ENCODE peak calls at places on chromosome 17, in eight cellular contexts. D is body of pancreas, I is cardiac fibroblast, T is foreskin fibroblast, L is AG10803, N is pancreas, B is astrocyte, H is K562. X is an unnamed sample.

GRCh38 chr17:74458835-74459234 is 7.6 kb upstream of the CD300A start:
- DNase-seq in D (no peak), I (no peak), T (no peak), L (no peak), N (no peak), B (no peak), H (no peak), X (no peak)

GRCh38 chr17:83183150-83183820 is 103.9 kb downstream of the METRNL start:
- DNase-seq in D (peak; percentile 1), I (no peak), T (no peak), L (no peak), N (no peak), B (no peak), H (no peak), X (no peak)

GRCh38 chr17:3964203-3965122 is at the start of gene ATP2A3:
- DNase-seq in D (no peak), I (no peak), T (peak; percentile 37), L (no peak), N (peak; percentile 58), B (no peak), H (peak; percentile 86), X (no peak)

GRCh38 chr17:20706752-20707372 is 127.3 kb downstream of the CDRT15L2 start:
- DNase-seq in D (no peak), I (no peak), T (no peak), L (no peak), N (no peak), B (no peak), H (no peak), X (no peak)

GRCh38 chr17:74117087-74117486 is 86.4 kb upstream of the RPL38 start:
- DNase-seq in D (no peak), I (no peak), T (no peak), L (no peak), N (no peak), B (no peak), H (no peak), X (no peak)

GRCh38 chr17:58120195-58120822 is 27.9 kb upstream of the OR4D1 start:
- DNase-seq in D (peak; percentile 56), I (peak; percentile 68), T (peak; percentile 83), L (peak; percentile 55), N (no peak), B (peak; percentile 44), H (peak; percentile 49), X (peak; percentile 30)

GRCh38 chr17:65265276-65265675 is 128.1 kb downstream of the RGS9 start:
- DNase-seq in D (no peak), I (no peak), T (no peak), L (no peak), N (no peak), B (no peak), H (no peak), X (no peak)

GRCh38 chr17:21286771-21287702 is 2.5 kb downstream of the MAP2K3 start:
- DNase-seq in D (peak; percentile 70), I (no peak), T (no peak), L (no peak), N (peak; percentile 68), B (no peak), H (no peak), X (no peak)

GRCh38 chr17:1391577-1391976 is 8.4 kb downstream of the YWHAE start:
- DNase-seq in D (no peak), I (no peak), T (no peak), L (no peak), N (no peak), B (no peak), H (no peak), X (no peak)

GRCh38 chr17:34254146-34254545 is 939 bp upstream of the CCL2 start:
- DNase-seq in D (no peak), I (peak; percentile 91), T (peak; percentile 76), L (peak; percentile 96), N (no peak), B (peak; percentile 96), H (no peak), X (no peak)

GRCh38 chr17:7972131-7972785 is 30.2 kb upstream of the GUCY2D start:
- DNase-seq in D (no peak), I (peak; percentile 19), T (peak; percentile 36), L (no peak), N (no peak), B (no peak), H (no peak), X (no peak)

GRCh38 chr17:80997471-80998387 is 6.1 kb downstream of the CHMP6 start:
- DNase-seq in D (no peak), I (no peak), T (no peak), L (no peak), N (no peak), B (peak; percentile 55), H (peak; percentile 13), X (no peak)

GRCh38 chr17:79833744-79834574 is 5.3 kb downstream of the CBX4 start:
- DNase-seq in D (no peak), I (no peak), T (no peak), L (no peak), N (peak; percentile 67), B (no peak), H (peak; percentile 47), X (no peak)

GRCh38 chr17:79633154-79633553 is 22.3 kb upstream of the RBFOX3 start:
- DNase-seq in D (no peak), I (no peak), T (no peak), L (no peak), N (peak; percentile 6), B (no peak), H (no peak), X (no peak)

GRCh38 chr17:40495140-40495539 is 6.3 kb downstream of the TNS4 start:
- DNase-seq in D (no peak), I (no peak), T (no peak), L (no peak), N (no peak), B (no peak), H (no peak), X (no peak)

GRCh38 chr17:51091635-51092034 is 29.0 kb downstream of the SPAG9 start:
- DNase-seq in D (no peak), I (no peak), T (no peak), L (no peak), N (no peak), B (no peak), H (no peak), X (no peak)

GRCh38 chr17:60971515-60972369 is 294.1 kb downstream of the BCAS3 start:
- DNase-seq in D (peak; percentile 32), I (peak; percentile 66), T (peak; percentile 87), L (peak; percentile 48), N (no peak), B (peak; percentile 39), H (peak; percentile 22), X (peak; percentile 12)

GRCh38 chr17:70608957-70609356 is 439.6 kb downstream of the KCNJ2 start:
- DNase-seq in D (no peak), I (no peak), T (no peak), L (no peak), N (no peak), B (no peak), H (no peak), X (no peak)

GRCh38 chr17:37100231-37100630 is 151.5 kb downstream of the AATF start:
- DNase-seq in D (no peak), I (no peak), T (no peak), L (peak; percentile 25), N (no peak), B (peak; percentile 25), H (no peak), X (no peak)

DNA sequence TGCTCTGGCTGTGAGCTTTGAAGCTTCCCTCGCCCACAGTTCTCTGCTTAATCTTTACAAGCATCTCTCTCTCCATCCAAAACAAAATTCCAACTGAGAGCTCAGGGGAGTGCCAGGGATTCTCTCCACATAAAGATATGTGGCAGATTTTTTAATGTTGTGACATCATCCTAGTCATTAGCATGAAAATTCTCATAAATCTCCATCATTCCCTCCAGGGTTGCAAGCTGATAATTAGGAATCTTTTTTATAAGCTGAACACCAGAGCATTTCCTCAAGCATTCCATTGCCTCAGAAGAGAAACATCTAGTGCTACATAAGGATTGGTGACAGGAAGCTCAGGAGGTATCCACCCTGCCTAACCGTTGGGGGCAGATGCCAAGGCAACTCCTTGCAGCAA is 82.4 kb upstream of the DNAH9 start:
- DNase-seq in D (no peak), I (no peak), T (no peak), L (no peak), N (no peak), B (no peak), H (no peak), X (no peak)
- TF ChIP-seq CTCF in D (no peak), I (no peak), T (no peak), L (no peak), N (no peak), B (no peak), H (no peak), X (no peak)

DNA sequence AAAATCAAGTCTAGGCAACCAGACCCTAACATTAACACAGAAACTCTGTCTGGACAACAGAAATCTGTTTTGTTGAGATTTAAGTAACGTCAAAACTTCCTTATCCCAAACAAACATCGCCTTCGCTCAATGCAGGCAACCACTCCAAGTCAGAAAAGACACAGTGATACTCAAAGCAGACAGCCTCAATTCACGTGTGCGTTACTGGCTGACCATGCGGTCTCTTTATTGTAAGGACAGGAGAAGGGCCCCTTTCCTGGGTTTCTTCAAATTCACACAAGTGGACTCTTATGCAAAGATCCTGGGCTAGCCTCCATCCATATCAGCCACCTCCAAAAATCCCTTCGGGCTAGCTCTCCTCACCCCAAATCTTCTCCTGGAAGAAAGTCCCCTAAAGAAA is 467.7 kb downstream of the SOX9 start:
- DNase-seq in D (no peak), I (no peak), T (no peak), L (no peak), N (no peak), B (no peak), H (no peak), X (no peak)
- H3K4me3 ChIP-seq in D (no peak overlapping the region), I (no peak overlapping the region), T (no peak overlapping the region), L (no peak overlapping the region), N (no peak overlapping the region), B (peak overlapping the region; percentile 48), H (no peak overlapping the region), X (no peak overlapping the region)

GRCh38 chr17:76353599-76354316 is at the start of gene PRPSAP1:
- DNase-seq in D (peak; percentile 91), I (peak; percentile 95), T (peak; percentile 97), L (peak; percentile 90), N (peak; percentile 90), B (peak; percentile 83), H (peak; percentile 87), X (no peak)
- TF ChIP-seq CTCF in D (no peak), I (peak; percentile 56), T (peak; percentile 58), L (peak; percentile 48), N (peak; percentile 34), B (no peak), H (no peak), X (peak; percentile 54)

GRCh38 chr17:44757045-44757917 is 1.5 kb upstream of the ADAM11 start:
- DNase-seq in D (no peak), I (no peak), T (no peak), L (no peak), N (no peak), B (no peak), H (no peak), X (no peak)

GRCh38 chr17:44759096-44759915 is 518 bp downstream of the ADAM11 start:
- DNase-seq in D (no peak), I (no peak), T (peak; percentile 24), L (no peak), N (no peak), B (no peak), H (peak; percentile 39), X (no peak)

GRCh38 chr17:44757918-44758413 is 822 bp upstream of the ADAM11 start:
- DNase-seq in D (no peak), I (no peak), T (no peak), L (no peak), N (no peak), B (no peak), H (no peak), X (no peak)

GRCh38 chr17:44759916-44760243 is 1.1 kb downstream of the ADAM11 start:
- DNase-seq in D (no peak), I (no peak), T (no peak), L (no peak), N (no peak), B (no peak), H (no peak), X (no peak)

GRCh38 chr17:44758414-44759095 is at the start of gene ADAM11:
- DNase-seq in D (no peak), I (no peak), T (peak; percentile 38), L (no peak), N (no peak), B (no peak), H (peak; percentile 82), X (no peak)
- H3K4me3 ChIP-seq in D (no peak within 1 kb of the TSS), I (peak within 1 kb of the TSS; percentile 34), T (peak within 1 kb of the TSS; percentile 46), L (peak within 1 kb of the TSS; percentile 34), N (no peak within 1 kb of the TSS), B (peak within 1 kb of the TSS; percentile 17), H (no peak within 1 kb of the TSS), X (peak within 1 kb of the TSS; percentile 45)

X was measured in retinal pigment epithelial cell.